ENCODE peak calls at places on chromosome 6, in four cellular contexts. G, U, M and Y are unnamed samples.

GRCh38 chr6:158760618-158761250 is 58.4 kb downstream of the EZR start:
- DNase-seq in G (no peak), U (no peak), M (no peak), Y (no peak)

GRCh38 chr6:64256483-64256882 is 620.9 kb downstream of the PHF3 start:
- DNase-seq in G (no peak), U (no peak), M (no peak), Y (no peak)

GRCh38 chr6:142846459-142846831 is 98.5 kb downstream of the HIVEP2 start:
- DNase-seq in G (no peak), U (no peak), M (no peak), Y (no peak)

GRCh38 chr6:85459224-85459901 is 9.5 kb downstream of the NT5E start:
- DNase-seq in G (no peak), U (no peak), M (no peak), Y (no peak)

GRCh38 chr6:15996030-15996429 is 132.9 kb upstream of the MYLIP start:
- DNase-seq in G (peak), U (no peak), M (no peak), Y (no peak)

GRCh38 chr6:170443151-170443662 is 109.9 kb downstream of the PSMB1 start:
- DNase-seq in G (no peak), U (no peak), M (no peak), Y (no peak)

GRCh38 chr6:69090132-69090531 is 455.1 kb downstream of the ADGRB3 start:
- DNase-seq in G (no peak), U (no peak), M (no peak), Y (peak)

GRCh38 chr6:85063611-85064010 is 299.2 kb upstream of the TBX18 start:
- DNase-seq in G (no peak), U (no peak), M (no peak), Y (no peak)

GRCh38 chr6:30013296-30013922 is 47.7 kb upstream of the POLR1H start:
- DNase-seq in G (peak), U (peak), M (no peak), Y (no peak)

GRCh38 chr6:31094389-31094881 is 17.9 kb downstream of the C6orf15 start:
- DNase-seq in G (no peak), U (no peak), M (no peak), Y (no peak)

GRCh38 chr6:90677440-90677839 is 90.6 kb upstream of the MAP3K7 start:
- DNase-seq in G (no peak), U (no peak), M (no peak), Y (no peak)

GRCh38 chr6:44053760-44054556 is 73.3 kb downstream of the MRPL14 start:
- DNase-seq in G (no peak), U (no peak), M (no peak), Y (no peak)

GRCh38 chr6:68468244-68468884 is 166.7 kb upstream of the ADGRB3 start:
- DNase-seq in G (peak), U (no peak), M (no peak), Y (no peak)

GRCh38 chr6:41677430-41678045 is 39.3 kb downstream of the MDFI start:
- DNase-seq in G (no peak), U (no peak), M (no peak), Y (no peak)

GRCh38 chr6:8017276-8017701 is 46.9 kb downstream of the BLOC1S5 start:
- DNase-seq in G (no peak), U (no peak), M (no peak), Y (no peak)

GRCh38 chr6:147131728-147132127 is 72.5 kb upstream of the STXBP5 start:
- DNase-seq in G (peak), U (no peak), M (no peak), Y (no peak)

GRCh38 chr6:148746363-148747144 is at the start of gene UST:
- DNase-seq in G (peak), U (no peak), M (no peak), Y (peak)

GRCh38 chr6:56156643-56157042 is 90.7 kb downstream of the COL21A1 start:
- DNase-seq in G (no peak), U (peak), M (no peak), Y (no peak)

GRCh38 chr6:165987483-165988305 is 180.0 kb downstream of the TBXT start:
- DNase-seq in G (no peak), U (no peak), M (no peak), Y (peak)

GRCh38 chr6:18280084-18280483 is 15.8 kb upstream of the DEK start:
- DNase-seq in G (no peak), U (no peak), M (no peak), Y (no peak)

GRCh38 chr6:136757150-136757549 is 35.1 kb downstream of the MAP3K5 start:
- DNase-seq in G (no peak), U (no peak), M (no peak), Y (no peak)

GRCh38 chr6:37724530-37725220 is 27.0 kb upstream of the MDGA1 start:
- DNase-seq in G (no peak), U (no peak), M (no peak), Y (no peak)

GRCh38 chr6:31441368-31442267 is 38.2 kb downstream of the MICA start:
- DNase-seq in G (peak), U (peak), M (no peak), Y (peak)

GRCh38 chr6:34509782-34510181 is 43.9 kb downstream of the PACSIN1 start:
- DNase-seq in G (no peak), U (no peak), M (no peak), Y (no peak)

GRCh38 chr6:155171109-155171746 is 92.6 kb upstream of the CLDN20 start:
- DNase-seq in G (no peak), U (peak), M (peak), Y (peak)

GRCh38 chr6:10407674-10408054 is 7.2 kb downstream of the TFAP2A start:
- DNase-seq in G (no peak), U (no peak), M (no peak), Y (no peak)

GRCh38 chr6:22231616-22232015 is 65.2 kb downstream of the PRL start:
- DNase-seq in G (no peak), U (no peak), M (no peak), Y (no peak)

GRCh38 chr6:117346142-117346930 is 79.4 kb downstream of the ROS1 start:
- DNase-seq in G (no peak), U (peak), M (no peak), Y (no peak)

GRCh38 chr6:15341311-15341710 is 95.4 kb downstream of the JARID2 start:
- DNase-seq in G (no peak), U (no peak), M (no peak), Y (peak)

DNA sequence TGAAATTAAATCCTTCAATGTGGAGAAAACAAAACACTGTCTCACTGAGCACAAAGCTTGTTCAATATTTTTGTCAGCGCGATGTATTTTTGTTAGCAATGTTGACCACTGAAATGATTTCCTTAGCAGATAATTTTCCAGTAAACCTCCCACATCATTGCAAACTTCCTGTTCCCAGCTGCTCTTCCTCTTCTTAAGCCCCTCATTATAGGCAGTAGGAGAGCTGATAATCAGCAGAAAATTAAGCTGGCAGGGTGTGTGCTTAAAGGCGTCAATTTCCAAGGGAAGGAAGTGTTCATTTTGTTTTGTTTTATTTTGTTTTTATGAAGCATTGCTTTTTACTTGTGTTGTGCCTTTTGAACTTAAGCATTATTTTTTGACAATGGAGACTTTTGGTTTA is 29.1 kb upstream of the TMEM14A start:
- DNase-seq in G (no peak), U (no peak), M (no peak), Y (no peak)
- TF ChIP-seq POLR2AphosphoS2 in G (no peak), U (no peak), M (no peak), Y (no peak)

GRCh38 chr6:119686644-119687043 is 337.1 kb upstream of the MAN1A1 start:
- DNase-seq in G (no peak), U (no peak), M (no peak), Y (no peak)

GRCh38 chr6:119678961-119679360 is 329.4 kb upstream of the MAN1A1 start:
- DNase-seq in G (no peak), U (no peak), M (no peak), Y (no peak)

GRCh38 chr6:119686240-119686639 is 336.7 kb upstream of the MAN1A1 start:
- DNase-seq in G (no peak), U (no peak), M (no peak), Y (no peak)

DNA sequence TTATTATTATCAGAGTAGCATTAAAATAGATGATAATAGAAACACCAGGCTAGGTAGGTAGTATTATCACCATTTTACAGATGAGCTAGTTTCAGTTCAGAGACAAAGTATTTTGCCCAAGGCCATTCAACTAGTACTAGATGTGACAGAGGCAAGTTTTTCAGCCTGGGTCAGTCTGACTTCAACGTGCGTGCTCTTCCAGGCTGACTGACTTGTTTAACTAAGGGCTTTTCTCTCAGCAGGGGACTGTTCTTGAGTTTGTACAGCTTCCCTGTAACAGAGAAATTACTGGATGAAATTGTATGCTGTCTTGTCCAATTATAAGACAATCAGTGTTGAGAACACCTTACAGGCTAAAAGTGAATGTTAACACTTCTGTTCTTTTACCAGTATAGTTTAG is 333.5 kb upstream of the MAN1A1 start:
- DNase-seq in G (no peak), U (no peak), M (no peak), Y (no peak)
- TF ChIP-seq RAD21 in G (no peak), U (no peak), M (no peak), Y (no peak)

GRCh38 chr6:3568396-3569082 is 111.7 kb upstream of the SLC22A23 start:
- DNase-seq in G (no peak), U (peak), M (no peak), Y (peak)
- TF ChIP-seq POLR2AphosphoS2 in G (no peak), U (no peak), M (no peak), Y (no peak)

DNA sequence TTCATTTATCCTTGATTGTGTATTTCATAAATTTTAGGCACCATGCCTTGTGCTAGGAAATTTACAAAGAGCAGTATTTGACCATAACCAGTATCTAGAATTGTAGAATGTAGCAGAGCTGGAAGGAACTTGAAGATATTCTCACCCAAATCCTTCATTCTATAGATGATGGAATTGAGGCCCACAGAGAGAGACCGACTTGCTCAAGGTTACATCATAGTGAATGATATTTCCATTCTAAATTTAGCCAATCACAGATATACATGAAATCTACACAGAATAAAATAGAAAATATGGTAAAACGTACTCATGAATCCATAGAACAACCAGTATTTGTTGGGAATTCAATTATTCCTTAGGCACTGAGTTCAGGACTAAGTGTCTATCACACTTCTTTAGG is 10.9 kb upstream of the SGK1 start:
- DNase-seq in G (no peak), U (no peak), M (no peak), Y (no peak)
- TF ChIP-seq RAD21 in G (no peak), U (no peak), M (no peak), Y (no peak)

GRCh38 chr6:123803456-123803861 is 206 bp upstream of the NKAIN2 start:
- DNase-seq in G (no peak), U (no peak), M (no peak), Y (no peak)
- TF ChIP-seq POLR2AphosphoS2 in G (no peak), U (no peak), M (no peak), Y (no peak)

GRCh38 chr6:57177545-57178225 is 5.6 kb downstream of the BAG2 start:
- DNase-seq in G (no peak), U (no peak), M (no peak), Y (no peak)
- TF ChIP-seq RAD21 in G (no peak), U (no peak), M (no peak), Y (no peak)

GRCh38 chr6:98136333-98136732 is 698.0 kb upstream of the POU3F2 start:
- DNase-seq in G (no peak), U (no peak), M (no peak), Y (no peak)
- TF ChIP-seq POLR2AphosphoS2 in G (no peak), U (no peak), M (no peak), Y (no peak)

GRCh38 chr6:36683656-36684446 is 5.3 kb downstream of the CDKN1A start:
- DNase-seq in G (no peak), U (peak), M (no peak), Y (no peak)

GRCh38 chr6:36684447-36684812 is 5.9 kb downstream of the CDKN1A start:
- DNase-seq in G (no peak), U (no peak), M (no peak), Y (no peak)

GRCh38 chr6:36682328-36683144 is 4.0 kb downstream of the CDKN1A start:
- DNase-seq in G (no peak), U (peak), M (no peak), Y (peak)

GRCh38 chr6:36685198-36685919 is 6.8 kb downstream of the CDKN1A start:
- DNase-seq in G (no peak), U (no peak), M (no peak), Y (no peak)

DNA sequence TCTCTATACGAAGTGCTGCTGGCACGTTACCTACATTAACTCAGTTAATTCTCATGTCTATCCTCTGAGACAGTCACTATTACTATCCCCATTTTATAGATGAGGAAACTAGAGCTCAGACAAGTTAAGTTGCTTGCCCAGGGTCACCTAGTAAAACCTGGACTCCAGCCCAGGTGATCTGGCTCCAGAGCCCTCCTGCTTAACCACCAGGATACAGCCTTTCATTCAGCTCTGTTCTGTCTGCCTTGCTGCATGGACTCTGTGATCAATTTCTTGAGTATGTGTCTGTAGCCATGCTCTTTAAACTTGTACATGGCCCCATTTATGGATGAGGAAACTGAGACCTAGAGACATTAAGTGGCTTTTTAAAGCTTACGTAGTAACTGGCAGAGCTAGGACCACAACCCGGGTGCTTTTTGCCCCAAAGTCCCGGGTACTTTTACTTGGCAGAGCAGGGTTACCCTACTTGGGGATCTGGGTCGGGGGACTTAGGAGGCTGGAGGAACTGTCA is 4.7 kb downstream of the CDKN1A start:
- DNase-seq in G (no peak), U (no peak), M (no peak), Y (no peak)
- TF ChIP-seq RAD21 in G (no peak), U (no peak), M (no peak), Y (no peak)